ENCODE peak calls at places on chromosomes 12 and 14, in four cellular contexts. L is activated T-helper 1 cell treated with Interleukin-2 at 50 U/mL for 16 hours, J is amygdala, C is globus pallidus. Y is an unnamed sample.

GRCh38 chr14:83709116-83709515 is 1820.8 kb upstream of the FLRT2 start:
- DNase-seq in J (no peak), C (no peak), L (no peak), Y (no peak)

GRCh38 chr14:31230559-31230958 is 23.0 kb upstream of the HECTD1 start:
- DNase-seq in C (no peak), L (no peak), J (no peak), Y (no peak)

GRCh38 chr12:75657866-75658265 is 146.5 kb upstream of the KRR1 start:
- DNase-seq in C (no peak), L (no peak), J (no peak), Y (no peak)

GRCh38 chr12:56237552-56237951 is 7.7 kb downstream of the SLC39A5 start:
- DNase-seq in L (no peak), J (no peak), C (no peak), Y (no peak)

GRCh38 chr12:22740656-22741350 is 115.8 kb downstream of the ETNK1 start:
- DNase-seq in L (no peak), C (no peak), J (no peak), Y (no peak)

GRCh38 chr12:63228853-63229252 is 77.9 kb upstream of the AVPR1A start:
- DNase-seq in L (no peak), C (no peak), J (no peak), Y (no peak)

GRCh38 chr12:14410841-14411569 is 45.5 kb downstream of the ATF7IP start:
- DNase-seq in J (no peak), L (no peak), C (no peak), Y (no peak)

GRCh38 chr12:125470838-125471775 is 405.9 kb downstream of the AACS start:
- DNase-seq in J (no peak), L (no peak), C (no peak), Y (no peak)

GRCh38 chr12:109892748-109893147 is 7.3 kb upstream of the TCHP start:
- DNase-seq in J (no peak), C (no peak), L (no peak), Y (no peak)

GRCh38 chr14:92973265-92973797 is 50.4 kb downstream of the CHGA start:
- DNase-seq in C (peak; percentile 90), L (no peak), J (peak; percentile 74), Y (peak; percentile 78)

GRCh38 chr12:43112101-43112661 is 439.8 kb downstream of the ADAMTS20 start:
- DNase-seq in J (no peak), L (no peak), C (no peak), Y (no peak)

GRCh38 chr12:91493308-91493707 is 310.7 kb upstream of the DCN start:
- DNase-seq in C (no peak), J (no peak), L (no peak), Y (no peak)

GRCh38 chr12:119674560-119674959 is 6.6 kb downstream of the PRKAB1 start:
- DNase-seq in J (no peak), C (no peak), L (no peak), Y (no peak)

GRCh38 chr12:93734784-93735183 is 57.6 kb downstream of the CRADD start:
- DNase-seq in L (no peak), C (no peak), J (no peak), Y (no peak)

GRCh38 chr12:52628841-52629240 is 10.5 kb upstream of the KRT73 start:
- DNase-seq in L (no peak), J (no peak), C (no peak), Y (no peak)

GRCh38 chr12:49554266-49554665 is 13.7 kb downstream of the MCRS1 start:
- DNase-seq in L (no peak), C (no peak), J (no peak), Y (no peak)

GRCh38 chr12:48053883-48054282 is 49.6 kb upstream of the COL2A1 start:
- DNase-seq in J (no peak), C (no peak), L (no peak), Y (no peak)

GRCh38 chr12:49503674-49504180 is 35.1 kb upstream of the KCNH3 start:
- DNase-seq in L (no peak), C (no peak), J (no peak), Y (no peak)

GRCh38 chr14:101169267-101169666 is 265.7 kb upstream of the RTL1 start:
- DNase-seq in J (no peak), C (no peak), L (no peak), Y (no peak)

GRCh38 chr12:46266869-46267617 is 1.8 kb downstream of the SLC38A1 start:
- DNase-seq in L (peak; percentile 45), C (peak; percentile 45), J (peak; percentile 33), Y (peak; percentile 27)

GRCh38 chr12:44431647-44432352 is 444.3 kb downstream of the NELL2 start:
- DNase-seq in C (no peak), J (no peak), L (no peak), Y (no peak)

GRCh38 chr12:108646597-108647190 is 13.0 kb upstream of the SELPLG start:
- DNase-seq in L (no peak), C (no peak), J (no peak), Y (no peak)

GRCh38 chr14:50501642-50502041 is 30.7 kb downstream of the MAP4K5 start:
- DNase-seq in C (no peak), J (no peak), L (no peak), Y (no peak)

GRCh38 chr12:19597304-19598066 is 158.2 kb downstream of the AEBP2 start:
- DNase-seq in C (no peak), J (no peak), L (no peak), Y (no peak)

GRCh38 chr14:29643415-29644206 is 284.0 kb downstream of the PRKD1 start:
- DNase-seq in L (no peak), C (no peak), J (no peak), Y (no peak)

GRCh38 chr12:114476159-114476558 is 70.2 kb upstream of the TBX5 start:
- DNase-seq in C (peak; percentile 11), J (no peak), L (no peak), Y (peak; percentile 1)

GRCh38 chr12:124716208-124717141 is 147.2 kb downstream of the SCARB1 start:
- DNase-seq in J (no peak), L (no peak), C (no peak), Y (no peak)

GRCh38 chr12:52805000-52805399 is 8.9 kb downstream of the KRT4 start:
- DNase-seq in L (no peak), C (no peak), J (no peak), Y (no peak)

GRCh38 chr14:70754989-70755388 is 54.3 kb downstream of the MAP3K9 start:
- DNase-seq in L (no peak), C (no peak), J (no peak), Y (no peak)

GRCh38 chr12:49865109-49865781 is 22.3 kb upstream of the BCDIN3D start:
- DNase-seq in C (no peak), J (no peak), L (no peak), Y (no peak)

GRCh38 chr12:26704684-26705475 is 128.1 kb downstream of the ITPR2 start:
- DNase-seq in J (no peak), C (peak; percentile 50), L (no peak), Y (no peak)

GRCh38 chr12:1115471-1116242 is 124.6 kb downstream of the ERC1 start:
- DNase-seq in J (no peak), L (no peak), C (no peak), Y (no peak)